ENCODE peak calls at places on chromosome 16, in four cellular contexts. One of them, this sample, is unnamed. For H3K4me1, the result is how much of the 10 kb centered on the place peaks cover.

GRCh38 chr16:66878067-66878466 is 2.2 kb upstream of the PDP2 start:
- DNase-seq in stomach: no peak
- DNase-seq in heart left ventricle: no peak
- DNase-seq in ascending aorta: no peak
- DNase-seq in this sample: no peak

GRCh38 chr16:72905581-72905980 is 142.3 kb downstream of the ZFHX3 start:
- DNase-seq in stomach: no peak
- DNase-seq in heart left ventricle: no peak
- DNase-seq in ascending aorta: no peak
- DNase-seq in this sample: no peak

GRCh38 chr16:12344577-12345343 is 368.2 kb downstream of the SNX29 start:
- DNase-seq in ascending aorta: no peak
- DNase-seq in heart left ventricle: no peak
- DNase-seq in stomach: no peak
- DNase-seq in this sample: no peak

GRCh38 chr16:80986557-80986956 is 20.1 kb downstream of the CMC2 start:
- DNase-seq in stomach: no peak
- DNase-seq in ascending aorta: no peak
- DNase-seq in heart left ventricle: no peak
- DNase-seq in this sample: no peak

GRCh38 chr16:65538945-65539344 is 417.1 kb upstream of the CDH11 start:
- DNase-seq in stomach: no peak
- DNase-seq in heart left ventricle: no peak
- DNase-seq in ascending aorta: no peak
- DNase-seq in this sample: no peak

GRCh38 chr16:66365588-66365987 is 903 bp upstream of the CDH5 start:
- DNase-seq in stomach: no peak
- DNase-seq in heart left ventricle: peak
- DNase-seq in ascending aorta: no peak
- DNase-seq in this sample: no peak

GRCh38 chr16:11613381-11614303 is 26.9 kb upstream of the LITAF start:
- DNase-seq in ascending aorta: peak
- DNase-seq in stomach: peak
- DNase-seq in heart left ventricle: peak
- DNase-seq in this sample: peak

GRCh38 chr16:27199747-27200146 is 3.6 kb upstream of the KDM8 start:
- DNase-seq in stomach: no peak
- DNase-seq in ascending aorta: no peak
- DNase-seq in heart left ventricle: no peak
- DNase-seq in this sample: no peak

GRCh38 chr16:57367111-57367752 is 5.1 kb upstream of the CX3CL1 start:
- DNase-seq in heart left ventricle: no peak
- DNase-seq in ascending aorta: no peak
- DNase-seq in stomach: no peak
- DNase-seq in this sample: no peak

GRCh38 chr16:50154369-50154947 is 1.4 kb downstream of the TENT4B start:
- DNase-seq in stomach: no peak
- DNase-seq in ascending aorta: no peak
- DNase-seq in heart left ventricle: peak
- DNase-seq in this sample: no peak

GRCh38 chr16:57013268-57013667 is 23.9 kb downstream of the NLRC5 start:
- DNase-seq in heart left ventricle: no peak
- DNase-seq in ascending aorta: no peak
- DNase-seq in stomach: no peak
- DNase-seq in this sample: no peak

GRCh38 chr16:67237396-67238277 is 9.6 kb downstream of the FHOD1 start:
- DNase-seq in stomach: no peak
- DNase-seq in heart left ventricle: no peak
- DNase-seq in ascending aorta: no peak
- DNase-seq in this sample: peak

GRCh38 chr16:57132470-57132869 is 40.1 kb downstream of the CPNE2 start:
- DNase-seq in ascending aorta: no peak
- DNase-seq in stomach: no peak
- DNase-seq in heart left ventricle: no peak
- DNase-seq in this sample: no peak

GRCh38 chr16:48623304-48624016 is 13.5 kb upstream of the N4BP1 start:
- DNase-seq in stomach: peak
- DNase-seq in heart left ventricle: peak
- DNase-seq in ascending aorta: peak
- DNase-seq in this sample: peak

GRCh38 chr16:59632266-59632855 is 898.2 kb upstream of the GOT2 start:
- DNase-seq in heart left ventricle: no peak
- DNase-seq in stomach: no peak
- DNase-seq in ascending aorta: no peak
- DNase-seq in this sample: no peak

GRCh38 chr16:46577988-46578579 is 43.1 kb downstream of the SHCBP1 start:
- DNase-seq in ascending aorta: no peak
- DNase-seq in heart left ventricle: no peak
- DNase-seq in stomach: no peak
- DNase-seq in this sample: no peak

DNA sequence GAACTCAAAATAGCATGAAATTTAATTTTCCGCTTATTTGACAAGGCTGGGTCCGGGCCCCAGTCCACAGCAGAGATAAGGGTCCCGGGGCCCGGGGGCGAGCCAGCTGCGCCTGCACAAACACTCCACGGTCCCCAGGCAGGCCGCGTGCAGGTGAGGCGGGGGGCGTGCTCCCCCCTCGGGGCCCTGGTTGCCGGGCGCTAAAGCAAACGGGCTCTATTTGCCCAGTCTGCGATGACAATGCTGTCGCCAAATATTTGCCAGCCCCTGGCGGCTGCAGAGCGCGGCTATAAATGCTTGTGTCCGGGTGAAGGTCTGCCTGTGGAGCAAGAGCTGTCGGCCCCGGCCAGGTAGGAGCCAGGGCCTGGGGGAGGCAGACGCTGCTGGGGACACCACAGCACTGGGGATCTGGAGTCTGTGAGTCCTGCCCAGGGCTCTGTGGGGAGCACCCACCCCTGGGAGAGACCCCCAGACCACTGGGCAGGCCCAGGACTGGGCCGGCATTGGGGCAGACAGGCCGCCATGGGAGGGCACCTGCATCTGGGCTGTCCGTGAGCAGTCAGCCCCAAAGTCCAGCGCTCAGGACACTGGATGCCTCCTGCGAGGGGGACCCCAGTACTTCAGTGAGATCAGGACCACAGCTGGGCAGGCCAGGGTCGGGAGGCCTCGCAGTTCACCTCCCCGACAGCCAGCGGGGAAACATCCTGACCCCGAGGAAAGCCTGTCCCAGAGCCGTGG is at the start of gene PERCC1:
- DNase-seq in ascending aorta: no peak
- DNase-seq in heart left ventricle: no peak
- DNase-seq in stomach: peak
- DNase-seq in this sample: no peak
- H3K27ac ChIP-seq in ascending aorta: no peak
- H3K27ac ChIP-seq in heart left ventricle: peak
- H3K27ac ChIP-seq in stomach: no peak
- H3K27ac ChIP-seq in this sample: no peak

GRCh38 chr16:89334988-89335802 is 117.7 kb downstream of the ZNF778 start:
- DNase-seq in ascending aorta: no peak
- DNase-seq in stomach: no peak
- DNase-seq in heart left ventricle: no peak
- DNase-seq in this sample: no peak
- H3K4me1 ChIP-seq in ascending aorta: under half
- H3K4me1 ChIP-seq in stomach: under half
- H3K4me1 ChIP-seq in heart left ventricle: under half
- H3K4me1 ChIP-seq in this sample: half or more

DNA sequence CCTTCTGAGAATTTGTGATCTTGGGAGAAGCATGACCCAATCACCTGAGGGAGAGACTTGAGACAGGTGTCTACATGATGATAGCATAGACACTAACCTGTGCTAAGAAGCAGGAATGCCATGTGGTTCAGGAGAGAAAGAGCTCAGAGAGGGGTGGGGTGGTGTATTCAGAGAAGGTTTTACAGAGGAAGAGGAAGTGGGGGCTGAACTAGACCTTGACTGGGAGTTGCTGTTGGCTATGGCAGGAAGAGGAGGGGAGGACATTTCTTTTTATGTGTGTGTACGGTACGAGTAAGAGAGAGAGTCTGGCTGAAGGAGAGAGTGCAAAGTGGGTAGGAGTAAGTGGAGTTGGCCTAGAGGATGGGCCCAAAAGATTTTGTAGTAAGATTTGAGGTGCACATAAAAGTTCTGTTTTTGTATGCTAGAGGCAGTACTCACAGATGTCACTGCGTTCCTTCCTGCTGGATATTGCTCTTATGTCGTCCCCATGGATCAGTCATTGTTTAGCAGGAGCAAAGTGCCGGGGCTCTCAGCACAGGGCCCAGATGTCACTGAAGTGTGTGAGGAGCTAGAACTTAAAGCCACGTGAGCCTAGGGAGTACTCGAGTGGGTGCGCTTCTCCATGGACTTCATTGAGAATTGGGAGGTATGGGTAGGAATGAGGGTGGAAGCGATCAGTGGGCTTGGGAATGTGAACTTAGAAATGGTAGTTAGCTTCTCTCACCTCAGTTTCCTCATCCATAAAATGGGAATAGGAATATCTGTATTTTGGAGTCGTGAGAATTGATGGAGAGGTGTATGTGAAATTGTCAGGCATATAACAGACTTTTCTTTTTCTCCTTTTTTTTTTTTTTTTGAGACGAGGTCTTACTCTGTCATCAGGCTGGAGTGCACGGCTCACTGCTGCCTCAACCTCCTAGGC is 22.1 kb downstream of the SLC7A6 start:
- DNase-seq in heart left ventricle: no peak
- DNase-seq in ascending aorta: no peak
- DNase-seq in stomach: no peak
- DNase-seq in this sample: no peak
- H3K27ac ChIP-seq in heart left ventricle: peak
- H3K27ac ChIP-seq in ascending aorta: peak
- H3K27ac ChIP-seq in stomach: peak
- H3K27ac ChIP-seq in this sample: no peak

DNA sequence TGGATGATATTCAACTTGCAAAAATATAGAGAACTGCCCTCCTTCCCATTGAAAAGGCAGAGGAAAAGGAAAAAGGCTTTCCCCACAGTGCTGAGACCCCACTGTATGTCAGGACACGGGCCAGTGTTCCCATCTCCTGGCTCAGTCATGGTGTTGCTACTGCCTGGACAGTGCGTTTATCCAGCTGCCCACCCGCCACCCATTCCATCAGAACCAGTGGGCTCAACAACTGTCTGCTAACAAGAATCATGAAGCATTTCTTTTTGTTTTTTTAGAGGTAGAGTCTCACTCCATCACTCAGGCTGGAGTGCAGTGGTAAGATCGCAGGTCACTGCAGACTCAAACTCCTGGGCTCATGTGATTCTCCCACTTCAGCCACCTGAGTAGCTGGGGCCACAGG is 11.3 kb downstream of the FBXO31 start:
- DNase-seq in stomach: no peak
- DNase-seq in heart left ventricle: no peak
- DNase-seq in ascending aorta: no peak
- DNase-seq in this sample: no peak
- H3K4me1 ChIP-seq in stomach: under half
- H3K4me1 ChIP-seq in heart left ventricle: under half
- H3K4me1 ChIP-seq in ascending aorta: under half
- H3K4me1 ChIP-seq in this sample: half or more

DNA sequence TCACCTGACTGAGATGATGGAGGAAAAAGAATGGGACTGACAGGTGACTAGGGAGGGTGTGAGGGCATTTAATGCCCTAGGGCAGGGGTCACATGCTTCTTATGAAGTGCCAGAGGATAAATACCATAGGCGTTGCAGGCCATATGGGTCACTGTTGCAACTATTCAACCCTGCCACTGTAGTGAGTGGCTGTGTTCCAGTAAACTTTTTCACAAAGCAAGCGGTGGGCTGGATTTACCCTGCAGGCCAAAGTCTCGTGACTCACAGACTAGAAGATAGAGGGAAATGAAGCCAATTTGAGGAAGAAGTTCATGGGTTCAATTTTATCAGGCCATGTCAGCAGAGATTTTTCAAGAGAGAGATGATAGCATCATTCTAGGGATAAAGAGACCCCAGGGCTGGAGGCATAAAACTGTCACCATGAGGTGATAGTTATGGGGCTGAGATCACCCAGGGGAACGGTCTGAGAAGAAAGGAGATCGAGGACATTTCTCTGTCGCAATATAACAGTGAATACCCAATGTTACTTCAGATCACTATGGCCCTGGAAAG is 8.6 kb downstream of the ARHGAP17 start:
- DNase-seq in stomach: no peak
- DNase-seq in heart left ventricle: no peak
- DNase-seq in ascending aorta: no peak
- DNase-seq in this sample: no peak
- H3K27ac ChIP-seq in stomach: peak
- H3K27ac ChIP-seq in heart left ventricle: peak
- H3K27ac ChIP-seq in ascending aorta: peak
- H3K27ac ChIP-seq in this sample: no peak

GRCh38 chr16:638836-639235 is 2.7 kb upstream of the METTL26 start:
- DNase-seq in heart left ventricle: no peak
- DNase-seq in stomach: no peak
- DNase-seq in ascending aorta: no peak
- DNase-seq in this sample: no peak
- H3K4me1 ChIP-seq in heart left ventricle: under half
- H3K4me1 ChIP-seq in stomach: half or more
- H3K4me1 ChIP-seq in ascending aorta: under half
- H3K4me1 ChIP-seq in this sample: under half

DNA sequence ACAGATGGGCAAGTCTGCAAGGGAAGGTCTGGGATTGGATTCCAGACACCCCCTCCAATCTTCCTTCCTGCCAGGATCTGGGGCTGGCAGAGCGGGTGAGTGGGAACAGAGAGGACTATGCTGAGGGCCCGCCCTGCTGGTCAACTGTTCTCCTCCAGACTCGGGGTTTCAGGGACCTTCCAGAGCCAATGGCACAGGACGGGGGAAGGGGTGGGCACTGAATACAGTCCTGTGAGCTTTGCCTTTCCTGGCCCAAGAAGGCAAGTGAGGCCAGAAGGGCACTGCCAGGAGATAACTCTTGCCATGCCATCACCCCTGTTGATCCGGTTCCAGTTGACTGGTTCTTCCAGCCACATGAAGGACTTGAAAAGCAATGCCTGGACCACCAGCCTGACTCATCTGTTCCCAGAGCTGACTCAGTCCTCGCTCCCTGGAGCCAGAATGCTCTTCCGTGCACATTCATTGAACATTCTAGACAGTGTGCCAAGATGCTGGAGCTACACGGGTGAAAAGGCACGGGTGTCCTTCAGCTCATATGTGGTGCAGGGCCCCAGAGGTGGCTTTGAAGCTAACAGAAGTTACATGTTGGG is 538 bp upstream of the MEFV start:
- DNase-seq in heart left ventricle: no peak
- DNase-seq in stomach: no peak
- DNase-seq in ascending aorta: no peak
- DNase-seq in this sample: no peak
- H3K27ac ChIP-seq in heart left ventricle: no peak
- H3K27ac ChIP-seq in stomach: no peak
- H3K27ac ChIP-seq in ascending aorta: no peak
- H3K27ac ChIP-seq in this sample: no peak

DNA sequence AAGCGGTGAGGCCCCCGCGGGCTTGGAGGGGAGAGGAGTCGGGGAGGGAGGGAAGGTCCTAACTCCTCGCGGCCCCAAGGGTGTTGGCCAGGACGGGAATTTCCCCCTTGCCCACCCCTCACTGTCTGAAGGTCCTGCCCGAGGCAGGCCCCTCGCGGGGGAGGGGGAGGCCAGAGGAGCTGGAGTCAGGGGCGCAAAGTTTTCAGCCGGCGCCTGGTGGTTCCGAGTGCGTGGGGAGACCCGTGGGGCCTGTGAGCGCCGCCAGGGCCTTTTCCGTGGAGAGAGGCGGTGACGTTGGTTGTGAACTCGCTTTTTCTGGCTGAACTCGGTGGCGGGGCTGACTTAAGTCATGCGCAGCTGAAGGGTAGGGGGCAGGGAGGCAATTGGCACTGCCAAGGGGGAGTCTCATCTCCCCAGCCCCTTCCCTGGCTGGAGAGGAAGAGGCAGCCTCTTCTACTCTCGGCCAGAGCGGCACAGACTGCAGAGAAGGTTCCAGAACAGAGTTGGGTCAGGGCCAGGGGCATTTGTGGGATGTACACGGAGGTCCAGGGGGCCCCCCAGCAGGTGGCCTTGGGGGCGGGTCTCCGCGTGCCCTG is 1.5 kb downstream of the CACNA1H start:
- DNase-seq in heart left ventricle: peak
- DNase-seq in ascending aorta: no peak
- DNase-seq in stomach: no peak
- DNase-seq in this sample: peak
- H3K4me1 ChIP-seq in heart left ventricle: under half
- H3K4me1 ChIP-seq in ascending aorta: under half
- H3K4me1 ChIP-seq in stomach: under half
- H3K4me1 ChIP-seq in this sample: half or more

This sample was measured in sigmoid colon.